ENCODE peak calls at places on chromosome 2, in five cellular contexts. J is pancreas, G is lung, N is PC-9, Q is bronchial epithelial cell. A is an unnamed sample.
A peak's percentile ranks its signal among the peaks of the same experiment; 100 is the strongest.

GRCh38 chr2:8626572-8626971 is 55.3 kb upstream of the ID2 start:
- DNase-seq in J (no peak), G (no peak), N (no peak), Q (no peak), A (no peak)

GRCh38 chr2:40367652-40368051 is 84.2 kb downstream of the SLC8A1 start:
- DNase-seq in J (no peak), G (no peak), N (no peak), Q (peak; percentile 79), A (no peak)

GRCh38 chr2:101348851-101349250 is 38.5 kb downstream of the CREG2 start:
- DNase-seq in J (no peak), G (no peak), N (no peak), Q (no peak), A (no peak)

GRCh38 chr2:43405829-43406228 is 179.4 kb upstream of the ZFP36L2 start:
- DNase-seq in J (no peak), G (no peak), N (no peak), Q (no peak), A (no peak)

GRCh38 chr2:152486737-152487063 is 151.7 kb downstream of the FMNL2 start:
- DNase-seq in J (no peak), G (no peak), N (no peak), Q (no peak), A (no peak)

GRCh38 chr2:161556440-161556839 is 67.8 kb upstream of the SLC4A10 start:
- DNase-seq in J (no peak), G (no peak), N (no peak), Q (peak; percentile 30), A (no peak)

GRCh38 chr2:113217455-113218282 is 43.9 kb downstream of the PSD4 start:
- DNase-seq in J (no peak), G (no peak), N (no peak), Q (no peak), A (peak; percentile 70)

GRCh38 chr2:132479140-132479539 is 62.5 kb downstream of the GPR39 start:
- DNase-seq in J (no peak), G (no peak), N (no peak), Q (no peak), A (no peak)

GRCh38 chr2:43762286-43762685 is 11.6 kb upstream of the DYNC2LI1 start:
- DNase-seq in J (no peak), G (no peak), N (no peak), Q (peak; percentile 81), A (no peak)

GRCh38 chr2:71609029-71609428 is 155.7 kb downstream of the DYSF start:
- DNase-seq in J (no peak), G (no peak), N (peak; percentile 16), Q (no peak), A (peak; percentile 13)

GRCh38 chr2:176251928-176252327 is 17.3 kb upstream of the MTX2 start:
- DNase-seq in J (no peak), G (no peak), N (no peak), Q (peak; percentile 97), A (no peak)

GRCh38 chr2:38793511-38793910 is 15.5 kb downstream of the GEMIN6 start:
- DNase-seq in J (no peak), G (no peak), N (no peak), Q (no peak), A (no peak)

GRCh38 chr2:65382776-65383357 is 49.5 kb downstream of the SPRED2 start:
- DNase-seq in J (peak; percentile 81), G (peak; percentile 92), N (peak; percentile 98), Q (peak; percentile 97), A (peak; percentile 56)
- H3K4me3 ChIP-seq in J (no peak overlapping the region), G (no peak overlapping the region), N (peak overlapping the region; percentile 15), Q (no peak overlapping the region), A (no peak overlapping the region)

DNA sequence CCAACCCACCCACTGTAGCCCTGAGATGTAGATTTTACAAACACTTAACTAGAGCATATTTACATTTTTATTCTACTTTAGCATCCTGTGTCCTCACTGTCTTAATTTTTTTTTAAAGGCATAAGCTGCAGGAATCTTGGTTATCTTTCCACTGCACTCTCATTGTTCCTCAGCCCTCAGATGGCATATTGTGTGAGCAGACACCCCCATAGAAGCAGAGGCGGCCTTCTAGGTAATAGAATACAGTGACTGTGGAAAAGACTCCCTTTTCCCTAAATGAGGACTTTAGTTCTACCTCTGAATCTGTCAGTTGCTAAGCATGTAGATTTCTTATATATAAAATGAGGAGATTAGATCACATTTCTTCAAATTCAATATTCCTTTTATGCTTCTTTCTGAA is 543.5 kb upstream of the SPHKAP start:
- DNase-seq in J (no peak), G (no peak), N (no peak), Q (no peak), A (no peak)
- H3K36me3 ChIP-seq in J (no peaks in the 10 kb centered on the region), G (no peaks in the 10 kb centered on the region), N (no peaks in the 10 kb centered on the region), Q (no peaks in the 10 kb centered on the region), A (no peaks in the 10 kb centered on the region)

DNA sequence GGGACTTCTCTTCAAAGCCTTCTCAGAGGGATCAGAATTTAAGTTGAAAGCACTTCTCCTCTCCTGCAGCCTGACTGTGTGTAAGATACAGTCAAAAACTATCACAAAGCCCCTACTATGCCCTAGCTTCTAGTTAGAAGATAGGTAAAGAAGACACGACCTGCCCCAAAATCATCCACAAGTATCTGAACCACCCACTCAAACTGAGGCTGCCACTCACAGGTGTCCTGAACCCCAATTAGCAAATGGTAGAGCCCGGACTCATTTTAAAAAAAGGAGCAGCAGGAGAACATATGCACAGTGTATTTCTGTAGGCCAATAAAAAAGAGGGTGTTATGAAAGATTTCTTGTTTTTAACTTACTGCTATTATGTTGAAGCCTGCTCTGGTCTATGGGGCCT is 74.4 kb downstream of the ANKRD44 start:
- DNase-seq in J (no peak), G (no peak), N (no peak), Q (no peak), A (no peak)
- H3K4me3 ChIP-seq in J (no peak overlapping the region), G (no peak overlapping the region), N (no peak overlapping the region), Q (no peak overlapping the region), A (no peak overlapping the region)

DNA sequence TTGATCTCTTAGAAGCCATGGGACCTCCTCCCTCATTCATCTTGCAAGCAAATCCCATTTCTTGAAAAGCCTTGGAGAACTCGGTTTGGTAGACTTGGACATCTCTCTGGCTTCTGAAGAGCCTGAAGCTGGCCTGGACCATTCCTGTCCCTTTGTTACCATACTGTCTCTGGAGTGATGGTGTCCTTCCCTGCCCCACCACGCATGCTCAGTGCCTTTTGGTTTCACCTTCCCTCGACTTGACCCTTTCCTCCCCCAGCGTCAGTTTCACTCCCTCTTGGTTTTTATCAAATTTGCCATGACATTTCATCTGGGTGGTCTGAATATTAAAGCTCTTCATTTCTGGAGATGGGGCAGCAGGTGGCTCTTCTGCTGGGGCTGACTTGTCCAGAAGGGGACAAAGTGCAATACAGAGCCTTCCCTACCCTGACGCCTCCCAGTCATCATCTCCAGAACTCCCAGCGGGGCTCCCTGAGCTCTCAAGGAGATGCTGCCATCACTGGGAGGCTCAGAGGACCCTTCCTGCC is 20.0 kb downstream of the FOSL2 start:
- DNase-seq in J (no peak), G (no peak), N (no peak), Q (no peak), A (no peak)
- H3K36me3 ChIP-seq in J (peaks cover 7% of the 10 kb centered on the region), G (peaks cover 59% of the 10 kb centered on the region), N (peaks cover 76% of the 10 kb centered on the region), Q (peaks cover 51% of the 10 kb centered on the region), A (no peaks in the 10 kb centered on the region)

A was measured in H7.